ENCODE peak calls at places on chromosomes 4 and X, in five cellular contexts. One of them, this sample, is unnamed.

GRCh38 chr4:99390060-99390459 is 37.5 kb upstream of the ADH1C start:
- DNase-seq in H1: no peak
- DNase-seq in neuronal stem cell: no peak
- DNase-seq in H9: no peak
- DNase-seq in IMR-90: peak; percentile 80
- DNase-seq in this sample: no peak

GRCh38 chr4:123995939-123996338 is 599.3 kb downstream of the SPRY1 start:
- DNase-seq in H9: no peak
- DNase-seq in H1: no peak
- DNase-seq in IMR-90: peak; percentile 88
- DNase-seq in neuronal stem cell: no peak
- DNase-seq in this sample: peak; percentile 70

GRCh38 chr4:2786794-2787229 is 6.1 kb upstream of the SH3BP2 start:
- DNase-seq in neuronal stem cell: no peak
- DNase-seq in H9: no peak
- DNase-seq in IMR-90: no peak
- DNase-seq in H1: no peak
- DNase-seq in this sample: no peak

GRCh38 chr4:3270141-3270611 is 21.2 kb downstream of the MSANTD1 start:
- DNase-seq in H9: no peak
- DNase-seq in IMR-90: no peak
- DNase-seq in H1: peak; percentile 44
- DNase-seq in neuronal stem cell: no peak
- DNase-seq in this sample: no peak

GRCh38 chr4:76802546-76803021 is 95.4 kb downstream of the SOWAHB start:
- DNase-seq in H9: peak; percentile 38
- DNase-seq in neuronal stem cell: no peak
- DNase-seq in H1: no peak
- DNase-seq in IMR-90: peak; percentile 26
- DNase-seq in this sample: peak; percentile 85

GRCh38 chr4:104465201-104465600 is 29.5 kb downstream of the CXXC4 start:
- DNase-seq in H1: no peak
- DNase-seq in H9: no peak
- DNase-seq in neuronal stem cell: no peak
- DNase-seq in IMR-90: no peak
- DNase-seq in this sample: no peak

GRCh38 chr4:71188197-71188625 is 150.6 kb upstream of the SLC4A4 start:
- DNase-seq in IMR-90: no peak
- DNase-seq in H9: peak; percentile 46
- DNase-seq in neuronal stem cell: peak; percentile 8
- DNase-seq in H1: no peak
- DNase-seq in this sample: peak; percentile 42

GRCh38 chr4:71648448-71648847 is 135.4 kb downstream of the GC start:
- DNase-seq in H1: no peak
- DNase-seq in IMR-90: no peak
- DNase-seq in neuronal stem cell: no peak
- DNase-seq in H9: no peak
- DNase-seq in this sample: no peak

GRCh38 chrX:42694260-42694815 is 83.6 kb downstream of the PPP1R2C start:
- DNase-seq in neuronal stem cell: no peak
- DNase-seq in IMR-90: no peak
- DNase-seq in H9: no peak
- DNase-seq in H1: no peak
- DNase-seq in this sample: no peak

GRCh38 chrX:38991656-38992558 is 190.6 kb downstream of the MID1IP1 start:
- DNase-seq in IMR-90: peak; percentile 2
- DNase-seq in H1: no peak
- DNase-seq in H9: no peak
- DNase-seq in neuronal stem cell: no peak
- DNase-seq in this sample: no peak

GRCh38 chrX:112218388-112218787 is 135.8 kb upstream of the TRPC5 start:
- DNase-seq in neuronal stem cell: no peak
- DNase-seq in H1: no peak
- DNase-seq in IMR-90: no peak
- DNase-seq in H9: no peak
- DNase-seq in this sample: no peak

GRCh38 chr4:47533689-47534347 is 48.7 kb downstream of the ATP10D start:
- DNase-seq in H1: no peak
- DNase-seq in neuronal stem cell: no peak
- DNase-seq in IMR-90: peak; percentile 37
- DNase-seq in H9: no peak
- DNase-seq in this sample: no peak

GRCh38 chr4:41524446-41524845 is 13.5 kb upstream of the LIMCH1 start:
- DNase-seq in H1: no peak
- DNase-seq in H9: no peak
- DNase-seq in neuronal stem cell: no peak
- DNase-seq in IMR-90: no peak
- DNase-seq in this sample: no peak
- H2BK15ac ChIP-seq in H1: no peak overlapping the region
- H2BK15ac ChIP-seq in H9: no peak overlapping the region
- H2BK15ac ChIP-seq in neuronal stem cell: no peak overlapping the region
- H2BK15ac ChIP-seq in IMR-90: no peak overlapping the region
- H2BK15ac ChIP-seq in this sample: no peak overlapping the region

DNA sequence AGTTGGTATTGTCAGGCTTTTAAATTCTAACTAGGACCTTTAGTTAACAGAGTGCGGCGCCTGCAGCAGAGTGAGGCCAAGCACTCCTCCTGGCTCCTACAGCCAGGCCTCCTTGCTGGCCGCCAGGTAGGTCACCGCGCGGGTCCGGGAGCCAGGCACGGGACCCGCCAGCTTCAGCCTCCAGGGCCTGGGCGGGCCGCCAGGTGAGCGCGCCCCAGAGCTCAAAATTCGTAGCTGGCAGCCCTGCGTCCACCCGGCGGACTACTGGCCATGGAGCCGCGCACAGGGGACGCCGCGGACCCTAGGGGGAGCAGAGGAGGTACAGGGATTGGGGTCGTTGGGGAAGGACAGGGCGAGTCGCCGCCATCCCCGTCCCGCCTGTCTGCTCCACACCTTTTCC is at the start of gene MAGIX:
- DNase-seq in IMR-90: no peak
- DNase-seq in H1: no peak
- DNase-seq in neuronal stem cell: no peak
- DNase-seq in H9: peak; percentile 40
- DNase-seq in this sample: no peak
- H4K91ac ChIP-seq in IMR-90: peak within 1 kb of the TSS; percentile 62
- H4K91ac ChIP-seq in H1: no peak within 1 kb of the TSS
- H4K91ac ChIP-seq in neuronal stem cell: no peak within 1 kb of the TSS
- H4K91ac ChIP-seq in H9: no peak within 1 kb of the TSS
- H4K91ac ChIP-seq in this sample: peak within 1 kb of the TSS; percentile 61

GRCh38 chr4:161252520-161253141 is 911.2 kb downstream of the FSTL5 start:
- DNase-seq in H1: no peak
- DNase-seq in H9: no peak
- DNase-seq in IMR-90: peak; percentile 0
- DNase-seq in neuronal stem cell: no peak
- DNase-seq in this sample: peak; percentile 33

GRCh38 chr4:161260819-161261218 is 903.0 kb downstream of the FSTL5 start:
- DNase-seq in H1: no peak
- DNase-seq in neuronal stem cell: no peak
- DNase-seq in IMR-90: no peak
- DNase-seq in H9: no peak
- DNase-seq in this sample: no peak

GRCh38 chr4:161254375-161254774 is 909.4 kb downstream of the FSTL5 start:
- DNase-seq in H9: no peak
- DNase-seq in neuronal stem cell: no peak
- DNase-seq in H1: no peak
- DNase-seq in IMR-90: no peak
- DNase-seq in this sample: no peak

GRCh38 chr4:161256716-161257115 is 907.1 kb downstream of the FSTL5 start:
- DNase-seq in H1: no peak
- DNase-seq in neuronal stem cell: no peak
- DNase-seq in H9: no peak
- DNase-seq in IMR-90: no peak
- DNase-seq in this sample: peak; percentile 28

GRCh38 chr4:161256172-161256571 is 907.6 kb downstream of the FSTL5 start:
- DNase-seq in H1: no peak
- DNase-seq in neuronal stem cell: peak; percentile 18
- DNase-seq in H9: no peak
- DNase-seq in IMR-90: no peak
- DNase-seq in this sample: peak; percentile 8
- H2BK15ac ChIP-seq in H1: no peak overlapping the region
- H2BK15ac ChIP-seq in neuronal stem cell: no peak overlapping the region
- H2BK15ac ChIP-seq in H9: no peak overlapping the region
- H2BK15ac ChIP-seq in IMR-90: no peak overlapping the region
- H2BK15ac ChIP-seq in this sample: no peak overlapping the region

DNA sequence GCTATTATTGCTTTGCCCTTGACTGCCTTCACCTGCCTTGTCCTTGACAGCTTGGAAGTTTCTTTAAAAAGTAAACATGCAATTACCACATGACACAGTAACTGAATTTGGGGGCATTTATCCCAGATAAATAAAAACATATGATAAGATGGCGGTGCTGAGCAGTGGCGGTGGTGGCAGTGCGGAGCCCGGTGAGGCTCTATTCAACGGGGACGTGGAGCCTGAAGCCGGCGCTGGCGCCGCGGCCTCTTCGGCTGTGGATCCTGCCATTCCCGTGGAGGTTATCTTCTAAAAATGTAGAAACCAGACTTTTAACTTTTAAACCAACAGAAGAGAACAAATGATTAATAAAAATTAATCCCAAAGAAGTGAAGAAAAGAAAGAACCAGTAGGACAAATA is 59.7 kb upstream of the ZDHHC15 start:
- DNase-seq in H1: no peak
- DNase-seq in IMR-90: no peak
- DNase-seq in neuronal stem cell: no peak
- DNase-seq in H9: no peak
- DNase-seq in this sample: no peak
- H4K91ac ChIP-seq in H1: no peak overlapping the region
- H4K91ac ChIP-seq in IMR-90: no peak overlapping the region
- H4K91ac ChIP-seq in neuronal stem cell: no peak overlapping the region
- H4K91ac ChIP-seq in H9: no peak overlapping the region
- H4K91ac ChIP-seq in this sample: no peak overlapping the region

This sample was measured in mesenchymal stem cell.